ENCODE peak calls at places on chromosomes 1 and 21, in seven cellular contexts. U, R, X, H, S, V and A are unnamed samples.

GRCh38 chr1:202034683-202035462 is 24.5 kb downstream of the ELF3 start:
- DNase-seq in V (peak), H (peak), U (peak), S (no peak), X (peak), R (peak), A (peak)

GRCh38 chr21:25831300-25831699 is 96.5 kb downstream of the GABPA start:
- DNase-seq in V (peak), S (no peak), R (no peak), H (no peak), X (no peak), U (no peak), A (no peak)

GRCh38 chr1:204151562-204152309 is at the start of gene ETNK2:
- DNase-seq in V (peak), U (peak), R (no peak), S (peak), H (no peak), X (peak), A (peak)

GRCh38 chr1:198212675-198213074 is 55.9 kb downstream of the NEK7 start:
- DNase-seq in U (peak), X (no peak), S (no peak), R (no peak), V (peak), H (no peak), A (no peak)

GRCh38 chr1:23824711-23825075 is 536 bp downstream of the HMGCL start:
- DNase-seq in U (no peak), X (no peak), S (no peak), V (no peak), R (no peak), H (no peak), A (peak)

GRCh38 chr1:29688477-29689365 is 452.4 kb downstream of the PTPRU start:
- DNase-seq in H (no peak), X (no peak), S (no peak), R (no peak), V (peak), U (peak), A (no peak)

GRCh38 chr1:180083164-180083563 is 71.5 kb upstream of the QSOX1 start:
- DNase-seq in U (no peak), H (no peak), V (no peak), X (no peak), S (no peak), R (no peak), A (no peak)

GRCh38 chr1:150065184-150065871 is 2.2 kb upstream of the VPS45 start:
- DNase-seq in U (peak), X (no peak), V (no peak), H (no peak), R (no peak), S (no peak), A (no peak)

GRCh38 chr1:183604048-183604808 is 14.0 kb upstream of the NCF2 start:
- DNase-seq in V (peak), X (peak), U (peak), H (no peak), R (no peak), S (no peak), A (no peak)

GRCh38 chr1:92769856-92770255 is 15.1 kb downstream of the EVI5 start:
- DNase-seq in H (no peak), U (no peak), R (no peak), X (no peak), V (no peak), S (no peak), A (no peak)